ENCODE peak calls at places on chromosomes 5 and 9, in nine cellular contexts. Z is PC-3; Q is HFF-Myc; V is lower leg skin; E is T-cell; X is LoVo; F is activated naive CD8-positive, alpha-beta T cell treated with anti-CD3 and anti-CD28 coated beads, Interleukin-2, amount 50 U/mL, for 24 hours; U is MCF 10A; K is A172. W is an unnamed sample.

GRCh38 chr5:10607023-10607665 is 43.3 kb downstream of the ANKRD33B start:
- DNase-seq in Z (no peak), Q (no peak), V (no peak), E (no peak), X (no peak), F (peak), U (peak), K (no peak), W (no peak)

GRCh38 chr5:128201065-128201926 is 117.7 kb downstream of the SLC12A2 start:
- DNase-seq in Z (peak), Q (no peak), V (peak), E (peak), X (no peak), F (peak), U (peak), K (peak), W (peak)

GRCh38 chr5:174418809-174419522 is 305.4 kb upstream of the MSX2 start:
- DNase-seq in Z (no peak), Q (no peak), V (no peak), E (no peak), X (peak), F (no peak), U (no peak), K (no peak), W (no peak)

GRCh38 chr9:72025956-72026355 is 34.5 kb downstream of the C9orf57 start:
- DNase-seq in Z (no peak), Q (no peak), V (no peak), E (no peak), X (peak), F (no peak), U (no peak), K (no peak), W (no peak)

GRCh38 chr5:145981612-145982571 is 45.5 kb downstream of the SH3RF2 start:
- DNase-seq in Z (peak), Q (no peak), V (peak), E (no peak), X (peak), F (no peak), U (no peak), K (no peak), W (no peak)

GRCh38 chr5:33745101-33745770 is 146.6 kb downstream of the ADAMTS12 start:
- DNase-seq in Z (no peak), Q (no peak), V (no peak), E (no peak), X (no peak), F (no peak), U (no peak), K (no peak), W (no peak)

GRCh38 chr9:22214021-22214420 is 204.9 kb upstream of the CDKN2B start:
- DNase-seq in Z (peak), Q (no peak), V (no peak), E (no peak), X (no peak), F (no peak), U (no peak), K (no peak), W (no peak)

GRCh38 chr9:117555964-117556629 is 141.2 kb upstream of the ASTN2 start:
- DNase-seq in Z (peak), Q (peak), V (peak), E (peak), X (peak), F (peak), U (peak), K (peak), W (peak)

GRCh38 chr5:149656576-149657182 is 73.4 kb upstream of the PPARGC1B start:
- DNase-seq in Z (peak), Q (no peak), V (no peak), E (no peak), X (peak), F (peak), U (peak), K (peak), W (no peak)

GRCh38 chr9:129276486-129277260 is 98.6 kb upstream of the IER5L start:
- DNase-seq in Z (no peak), Q (no peak), V (no peak), E (no peak), X (no peak), F (no peak), U (no peak), K (no peak), W (no peak)

GRCh38 chr9:69342769-69343168 is 17.8 kb downstream of the ENTREP1 start:
- DNase-seq in Z (no peak), Q (no peak), V (no peak), E (no peak), X (no peak), F (no peak), U (peak), K (no peak), W (no peak)

GRCh38 chr9:133897675-133898074 is 94.4 kb downstream of the VAV2 start:
- DNase-seq in Z (no peak), Q (peak), V (no peak), E (no peak), X (no peak), F (no peak), U (no peak), K (no peak), W (no peak)

GRCh38 chr9:129501771-129502324 is 119.1 kb downstream of the C9orf50 start:
- DNase-seq in Z (no peak), Q (no peak), V (no peak), E (no peak), X (no peak), F (no peak), U (no peak), K (no peak), W (no peak)

GRCh38 chr9:3043369-3043768 is 199.5 kb upstream of the PUM3 start:
- DNase-seq in Z (no peak), Q (no peak), V (no peak), E (no peak), X (no peak), F (no peak), U (no peak), K (peak), W (no peak)

GRCh38 chr5:73096239-73096575 is 24.2 kb upstream of the TMEM171 start:
- DNase-seq in Z (no peak), Q (no peak), V (no peak), E (no peak), X (no peak), F (no peak), U (no peak), K (peak), W (no peak)

GRCh38 chr5:171616002-171616780 is 169.4 kb upstream of the SMIM23 start:
- DNase-seq in Z (no peak), Q (no peak), V (no peak), E (no peak), X (no peak), F (no peak), U (no peak), K (no peak), W (no peak)

GRCh38 chr9:76863832-76864231 is 42.1 kb downstream of the PRUNE2 start:
- DNase-seq in Z (no peak), Q (no peak), V (no peak), E (no peak), X (no peak), F (no peak), U (no peak), K (no peak), W (no peak)

GRCh38 chr9:125998837-125999503 is 251.8 kb downstream of the PBX3 start:
- DNase-seq in Z (no peak), Q (no peak), V (no peak), E (no peak), X (no peak), F (no peak), U (no peak), K (no peak), W (no peak)

GRCh38 chr5:149251546-149251945 is 20.1 kb upstream of the AFAP1L1 start:
- DNase-seq in Z (no peak), Q (no peak), V (no peak), E (no peak), X (no peak), F (no peak), U (no peak), K (no peak), W (no peak)

GRCh38 chr5:115809946-115810345 is 6.5 kb downstream of the CDO1 start:
- DNase-seq in Z (no peak), Q (no peak), V (no peak), E (no peak), X (no peak), F (no peak), U (no peak), K (no peak), W (no peak)

GRCh38 chr9:21549251-21549765 is 67.2 kb upstream of the IFNE start:
- DNase-seq in Z (peak), Q (peak), V (no peak), E (no peak), X (peak), F (no peak), U (peak), K (no peak), W (no peak)

GRCh38 chr9:22682536-22683392 is 236.1 kb downstream of the DMRTA1 start:
- DNase-seq in Z (peak), Q (peak), V (no peak), E (no peak), X (no peak), F (no peak), U (peak), K (peak), W (no peak)

GRCh38 chr9:95780121-95780520 is 95.4 kb upstream of the ERCC6L2 start:
- DNase-seq in Z (no peak), Q (no peak), V (no peak), E (no peak), X (no peak), F (no peak), U (no peak), K (no peak), W (no peak)

GRCh38 chr9:128892223-128892892 is 10.4 kb downstream of the LRRC8A start:
- DNase-seq in Z (peak), Q (peak), V (peak), E (no peak), X (peak), F (no peak), U (peak), K (peak), W (peak)

GRCh38 chr5:179310439-179311090 is 34.7 kb downstream of the ADAMTS2 start:
- DNase-seq in Z (no peak), Q (no peak), V (no peak), E (no peak), X (no peak), F (no peak), U (no peak), K (no peak), W (no peak)

GRCh38 chr9:124030969-124031451 is 19.4 kb downstream of the LHX2 start:
- DNase-seq in Z (no peak), Q (no peak), V (no peak), E (no peak), X (peak), F (no peak), U (no peak), K (peak), W (no peak)

GRCh38 chr5:148385094-148385493 is 1.3 kb downstream of the FBXO38 start:
- DNase-seq in Z (no peak), Q (no peak), V (no peak), E (no peak), X (no peak), F (no peak), U (no peak), K (no peak), W (no peak)

GRCh38 chr5:89948977-89949376 is 460.6 kb downstream of the CETN3 start:
- DNase-seq in Z (no peak), Q (no peak), V (no peak), E (no peak), X (no peak), F (no peak), U (no peak), K (no peak), W (no peak)